ENCODE peak calls at places on chromosomes 4 and X, in six cellular contexts. One of them, this sample, is unnamed.

GRCh38 chr4:42331914-42332368 is 65.3 kb upstream of the SHISA3 start:
- DNase-seq in brain microvascular endothelial cell: peak; percentile 7
- DNase-seq in pancreas: no peak
- DNase-seq in stimulated activated CD8-positive, alpha-beta memory T cell treated with anti-CD3 and anti-CD28 coated beads, Interleukin-4, amount 100 ng/mL, for 4 hours: no peak
- DNase-seq in amniotic stem cell: no peak
- DNase-seq in hepatic stellate cell: peak; percentile 35
- DNase-seq in this sample: no peak

GRCh38 chrX:55451626-55451989 is 319 bp upstream of the MAGEH1 start:
- DNase-seq in brain microvascular endothelial cell: no peak
- DNase-seq in pancreas: no peak
- DNase-seq in stimulated activated CD8-positive, alpha-beta memory T cell treated with anti-CD3 and anti-CD28 coated beads, Interleukin-4, amount 100 ng/mL, for 4 hours: no peak
- DNase-seq in amniotic stem cell: no peak
- DNase-seq in hepatic stellate cell: no peak
- DNase-seq in this sample: no peak

GRCh38 chr4:3639613-3640586 is 107.7 kb upstream of the LRPAP1 start:
- DNase-seq in brain microvascular endothelial cell: no peak
- DNase-seq in pancreas: no peak
- DNase-seq in stimulated activated CD8-positive, alpha-beta memory T cell treated with anti-CD3 and anti-CD28 coated beads, Interleukin-4, amount 100 ng/mL, for 4 hours: no peak
- DNase-seq in amniotic stem cell: no peak
- DNase-seq in hepatic stellate cell: no peak
- DNase-seq in this sample: peak; percentile 82

GRCh38 chrX:150200820-150201287 is 162.3 kb upstream of the MAMLD1 start:
- DNase-seq in brain microvascular endothelial cell: peak; percentile 95
- DNase-seq in pancreas: no peak
- DNase-seq in stimulated activated CD8-positive, alpha-beta memory T cell treated with anti-CD3 and anti-CD28 coated beads, Interleukin-4, amount 100 ng/mL, for 4 hours: peak; percentile 19
- DNase-seq in amniotic stem cell: peak; percentile 78
- DNase-seq in hepatic stellate cell: peak; percentile 91
- DNase-seq in this sample: peak; percentile 94

GRCh38 chr4:122873752-122874151 is 47.1 kb downstream of the FGF2 start:
- DNase-seq in brain microvascular endothelial cell: peak; percentile 25
- DNase-seq in pancreas: no peak
- DNase-seq in stimulated activated CD8-positive, alpha-beta memory T cell treated with anti-CD3 and anti-CD28 coated beads, Interleukin-4, amount 100 ng/mL, for 4 hours: no peak
- DNase-seq in amniotic stem cell: no peak
- DNase-seq in hepatic stellate cell: peak; percentile 10
- DNase-seq in this sample: no peak

GRCh38 chr4:172011196-172011595 is 198.0 kb downstream of the GALNTL6 start:
- DNase-seq in brain microvascular endothelial cell: no peak
- DNase-seq in pancreas: no peak
- DNase-seq in stimulated activated CD8-positive, alpha-beta memory T cell treated with anti-CD3 and anti-CD28 coated beads, Interleukin-4, amount 100 ng/mL, for 4 hours: no peak
- DNase-seq in amniotic stem cell: no peak
- DNase-seq in hepatic stellate cell: no peak
- DNase-seq in this sample: no peak

GRCh38 chr4:98720871-98721480 is 62.6 kb upstream of the TSPAN5 start:
- DNase-seq in brain microvascular endothelial cell: peak; percentile 14
- DNase-seq in pancreas: no peak
- DNase-seq in stimulated activated CD8-positive, alpha-beta memory T cell treated with anti-CD3 and anti-CD28 coated beads, Interleukin-4, amount 100 ng/mL, for 4 hours: no peak
- DNase-seq in amniotic stem cell: no peak
- DNase-seq in hepatic stellate cell: peak; percentile 11
- DNase-seq in this sample: peak; percentile 29

GRCh38 chr4:149835280-149835679 is 19.6 kb upstream of the IQCM start:
- DNase-seq in brain microvascular endothelial cell: no peak
- DNase-seq in pancreas: peak; percentile 47
- DNase-seq in stimulated activated CD8-positive, alpha-beta memory T cell treated with anti-CD3 and anti-CD28 coated beads, Interleukin-4, amount 100 ng/mL, for 4 hours: no peak
- DNase-seq in amniotic stem cell: no peak
- DNase-seq in hepatic stellate cell: no peak
- DNase-seq in this sample: no peak

GRCh38 chrX:650274-650673 is 19.7 kb downstream of the SHOX start:
- DNase-seq in brain microvascular endothelial cell: no peak
- DNase-seq in pancreas: no peak
- DNase-seq in stimulated activated CD8-positive, alpha-beta memory T cell treated with anti-CD3 and anti-CD28 coated beads, Interleukin-4, amount 100 ng/mL, for 4 hours: no peak
- DNase-seq in amniotic stem cell: no peak
- DNase-seq in hepatic stellate cell: no peak
- DNase-seq in this sample: no peak

GRCh38 chr4:139453041-139453370 is 915 bp upstream of the RAB33B start:
- DNase-seq in brain microvascular endothelial cell: peak; percentile 72
- DNase-seq in pancreas: no peak
- DNase-seq in stimulated activated CD8-positive, alpha-beta memory T cell treated with anti-CD3 and anti-CD28 coated beads, Interleukin-4, amount 100 ng/mL, for 4 hours: no peak
- DNase-seq in amniotic stem cell: peak; percentile 78
- DNase-seq in hepatic stellate cell: peak; percentile 62
- DNase-seq in this sample: peak; percentile 87